ENCODE peak calls at places on chromosome 17, in four cellular contexts. Q is K562, L is transverse colon, M is suprapubic skin. E is an unnamed sample. For H3K4me1 and H3K9me3, the result is how much of the 10 kb centered on the place peaks cover.

GRCh38 chr17:71392715-71393567 is 727.9 kb upstream of the SOX9 start:
- DNase-seq in Q (no peak), L (no peak), M (no peak), E (no peak)

GRCh38 chr17:74888440-74888839 is 5.0 kb downstream of the FADS6 start:
- DNase-seq in Q (no peak), L (no peak), M (no peak), E (no peak)

GRCh38 chr17:72244494-72244893 is 123.7 kb downstream of the SOX9 start:
- DNase-seq in Q (no peak), L (no peak), M (no peak), E (no peak)

GRCh38 chr17:50834786-50835562 is 412 bp upstream of the WFIKKN2 start:
- DNase-seq in Q (no peak), L (no peak), M (peak), E (no peak)

GRCh38 chr17:8162997-8163977 is 539 bp upstream of the VAMP2 start:
- DNase-seq in Q (peak), L (peak), M (no peak), E (no peak)

GRCh38 chr17:68693466-68693865 is 92.3 kb upstream of the FAM20A start:
- DNase-seq in Q (no peak), L (no peak), M (no peak), E (no peak)

GRCh38 chr17:12985431-12986285 is 32.2 kb downstream of the ELAC2 start:
- DNase-seq in Q (no peak), L (no peak), M (no peak), E (no peak)

GRCh38 chr17:39591958-39592954 is 15.5 kb downstream of the NEUROD2 start:
- DNase-seq in Q (peak), L (peak), M (no peak), E (peak)

GRCh38 chr17:78611636-78612035 is 34.4 kb upstream of the DNAH17 start:
- DNase-seq in Q (no peak), L (no peak), M (no peak), E (no peak)

GRCh38 chr17:29956225-29956624 is 14.8 kb downstream of the EFCAB5 start:
- DNase-seq in Q (no peak), L (no peak), M (no peak), E (no peak)

GRCh38 chr17:3845361-3845753 is 689 bp downstream of the NCBP3 start:
- DNase-seq in Q (peak), L (peak), M (no peak), E (no peak)

GRCh38 chr17:77450742-77451270 is 310.0 kb downstream of the SEC14L1 start:
- DNase-seq in Q (no peak), L (no peak), M (no peak), E (no peak)
- H3K4me1 ChIP-seq in Q (half or more), L (half or more), M (half or more), E (half or more)

GRCh38 chr17:949623-950338 is 29.8 kb downstream of the NXN start:
- DNase-seq in Q (no peak), L (no peak), M (no peak), E (no peak)

GRCh38 chr17:946510-947236 is 32.9 kb downstream of the NXN start:
- DNase-seq in Q (no peak), L (no peak), M (no peak), E (no peak)

GRCh38 chr17:945672-946071 is 33.9 kb downstream of the NXN start:
- DNase-seq in Q (no peak), L (no peak), M (no peak), E (no peak)

GRCh38 chr17:951388-952132 is 28.0 kb downstream of the NXN start:
- DNase-seq in Q (no peak), L (peak), M (no peak), E (no peak)

GRCh38 chr17:948284-948852 is 31.2 kb downstream of the NXN start:
- DNase-seq in Q (no peak), L (no peak), M (no peak), E (no peak)
- H3K9me3 ChIP-seq in Q (under half), L (under half), M (under half), E (under half)

DNA sequence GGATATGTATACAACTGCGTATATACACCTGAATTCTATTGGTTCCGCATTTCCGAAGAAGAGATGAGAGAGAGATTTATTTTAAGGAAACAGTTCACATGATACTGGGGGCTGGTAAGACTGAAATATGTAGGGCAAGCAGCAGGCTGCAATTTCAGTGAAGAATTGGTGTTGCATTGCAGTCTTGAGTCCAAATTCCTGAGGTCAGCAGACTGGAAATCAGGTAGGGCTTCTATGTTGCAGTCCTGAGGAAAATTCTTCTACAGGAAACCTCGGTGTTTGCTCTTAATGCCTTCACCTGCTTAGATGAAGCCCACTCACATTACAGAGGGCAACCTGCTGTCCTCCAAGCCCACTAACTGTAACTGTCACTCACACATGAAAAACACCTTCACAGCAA is 128.2 kb upstream of the MED13 start:
- DNase-seq in Q (no peak), L (no peak), M (no peak), E (no peak)
- TF ChIP-seq EP300 in Q (no peak), L (no peak), M (no peak), E (no peak)

DNA sequence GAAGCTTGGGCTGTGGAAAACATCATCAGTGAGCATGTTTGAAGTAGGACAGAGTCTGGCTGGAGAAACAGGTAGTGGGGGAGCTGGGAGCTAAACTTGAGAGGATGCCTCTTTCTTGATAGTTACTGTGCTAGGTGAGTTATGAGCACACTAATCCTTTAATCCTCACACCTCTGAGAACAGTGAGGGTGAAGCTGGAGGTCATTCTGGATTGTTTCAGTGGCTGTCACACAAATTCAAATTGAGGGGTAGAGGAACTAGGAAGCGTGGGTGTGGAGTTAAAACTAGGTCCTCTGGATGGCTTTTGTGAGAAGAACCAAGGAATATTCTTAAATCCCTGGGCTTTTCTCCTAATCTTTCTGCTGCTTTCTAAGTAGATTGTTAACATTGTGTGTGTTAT is 3.3 kb downstream of the AKAP1 start:
- DNase-seq in Q (no peak), L (no peak), M (no peak), E (no peak)
- H3K4me1 ChIP-seq in Q (under half), L (half or more), M (under half), E (under half)

GRCh38 chr17:16551878-16552636 is 16.9 kb downstream of the ZNF287 start:
- DNase-seq in Q (no peak), L (no peak), M (no peak), E (no peak)
- H3K9me3 ChIP-seq in Q (under half), L (half or more), M (half or more), E (half or more)

DNA sequence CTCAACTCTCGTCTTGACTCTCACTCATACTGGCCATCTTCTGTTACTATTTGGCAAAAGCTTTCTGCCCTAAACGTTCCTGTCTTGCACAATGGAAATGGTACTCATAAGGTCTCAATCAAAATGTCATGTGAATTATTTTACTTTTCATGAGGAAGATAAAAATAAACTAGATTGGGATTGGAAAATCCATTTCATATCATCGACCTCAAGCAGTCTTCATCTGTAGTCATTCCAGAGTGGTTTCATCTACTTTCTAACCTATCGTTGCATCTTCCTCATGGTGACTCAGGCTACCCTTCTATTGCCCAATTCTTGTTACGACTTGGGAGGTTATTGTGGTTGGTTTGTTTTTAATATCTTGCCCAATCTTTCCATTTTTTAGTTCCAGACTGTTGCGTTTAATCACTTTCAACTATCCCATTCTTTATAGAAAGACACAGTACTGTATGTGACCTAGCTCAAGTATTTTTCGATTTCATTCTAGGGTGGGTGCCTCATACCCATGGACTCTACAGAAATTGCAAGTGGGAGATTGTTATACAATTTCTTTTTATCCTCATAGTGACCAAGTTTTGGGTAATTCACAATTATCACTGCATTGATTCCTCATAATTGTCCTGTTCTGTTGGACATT is 317.1 kb upstream of the KCNJ16 start:
- DNase-seq in Q (no peak), L (no peak), M (no peak), E (no peak)
- TF ChIP-seq EP300 in Q (no peak), L (no peak), M (no peak), E (peak)

DNA sequence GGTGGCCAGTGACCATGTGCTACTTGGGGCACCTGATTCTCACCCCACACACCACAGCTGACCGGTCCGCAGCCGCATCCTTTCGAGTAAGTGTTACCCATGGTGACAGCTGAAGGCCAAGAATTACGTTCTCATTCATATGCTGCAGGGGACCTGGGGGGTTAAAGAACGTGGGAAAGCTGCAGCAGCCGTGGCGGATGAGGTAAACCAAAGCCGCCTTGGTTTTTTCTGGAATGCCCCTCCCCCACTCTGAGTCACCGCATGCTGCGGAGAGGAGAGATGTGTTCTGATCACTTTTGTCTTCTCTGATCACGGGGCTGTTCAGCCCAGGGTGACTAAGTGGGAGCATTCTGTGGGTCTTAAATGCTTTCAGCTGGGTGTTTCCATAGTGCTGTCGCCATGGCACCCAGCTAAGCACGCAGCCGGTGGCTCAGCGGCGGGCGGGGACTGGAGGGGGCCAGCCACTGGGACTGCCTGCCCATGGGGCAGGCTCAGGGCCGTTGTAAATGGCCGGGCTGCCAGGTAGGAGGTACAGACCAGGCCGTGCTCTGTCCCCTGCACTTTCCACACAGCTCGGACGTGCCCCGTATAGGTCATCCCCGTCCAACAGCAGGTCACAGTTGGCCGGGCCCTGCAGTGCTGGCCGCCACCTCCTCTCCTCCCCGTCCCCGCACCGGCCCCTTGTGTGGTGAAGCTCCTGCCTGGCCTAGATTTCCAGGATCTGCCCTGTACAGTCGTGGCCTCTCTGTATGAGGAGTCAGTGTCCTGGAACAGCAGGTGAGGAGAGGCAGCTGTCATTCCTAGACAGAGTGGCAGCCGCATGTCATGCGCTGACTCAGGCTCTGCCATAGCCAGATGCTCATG is 60.0 kb downstream of the BAIAP2 start:
- DNase-seq in Q (peak), L (peak), M (peak), E (peak)
- H3K4me1 ChIP-seq in Q (half or more), L (under half), M (half or more), E (half or more)

E was measured in tibial nerve.